ENCODE peak calls at places on chromosomes 6 and 20, in six cellular contexts. F, C, M, B, O and J are unnamed samples.

GRCh38 chr20:38021373-38021772 is 11.9 kb downstream of the TTI1 start:
- DNase-seq in F (no peak), C (peak), M (no peak), B (no peak), O (no peak), J (no peak)

GRCh38 chr20:36967636-36968035 is 16.1 kb upstream of the SAMHD1 start:
- DNase-seq in F (no peak), C (no peak), M (no peak), B (no peak), O (no peak), J (no peak)

GRCh38 chr20:17227199-17227535 is 327 bp downstream of the PCSK2 start:
- DNase-seq in F (no peak), C (no peak), M (no peak), B (no peak), O (no peak), J (no peak)

GRCh38 chr6:137637161-137637560 is 143.0 kb upstream of the OLIG3 start:
- DNase-seq in F (no peak), C (peak), M (peak), B (peak), O (no peak), J (peak)

GRCh38 chr20:3808141-3808479 is 12.0 kb downstream of the CDC25B start:
- DNase-seq in F (no peak), C (peak), M (no peak), B (peak), O (peak), J (peak)

GRCh38 chr6:79076160-79076559 is 1.9 kb downstream of the PHIP start:
- DNase-seq in F (no peak), C (peak), M (no peak), B (no peak), O (no peak), J (no peak)

GRCh38 chr20:10527781-10528180 is 92.7 kb downstream of the SLX4IP start:
- DNase-seq in F (no peak), C (no peak), M (no peak), B (no peak), O (no peak), J (no peak)

GRCh38 chr6:37182736-37183590 is 13.0 kb downstream of the PIM1 start:
- DNase-seq in F (no peak), C (no peak), M (no peak), B (no peak), O (no peak), J (no peak)

GRCh38 chr20:35171753-35172433 is at the start of gene PROCR:
- DNase-seq in F (no peak), C (peak), M (peak), B (peak), O (peak), J (peak)

GRCh38 chr20:57810511-57811372 is 100.9 kb upstream of the PMEPA1 start:
- DNase-seq in F (no peak), C (no peak), M (peak), B (no peak), O (no peak), J (peak)

GRCh38 chr6:162177733-162178132 is 549.8 kb downstream of the PRKN start:
- DNase-seq in F (no peak), C (no peak), M (peak), B (no peak), O (no peak), J (peak)

GRCh38 chr6:3966426-3966825 is 112.5 kb downstream of the FAM217A start:
- DNase-seq in F (no peak), C (no peak), M (no peak), B (no peak), O (no peak), J (no peak)

GRCh38 chr20:49575551-49576060 is 7.7 kb upstream of the PTGIS start:
- DNase-seq in F (no peak), C (no peak), M (no peak), B (no peak), O (no peak), J (no peak)

GRCh38 chr6:107458687-107459282 is 579 bp downstream of the PDSS2 start:
- DNase-seq in F (peak), C (peak), M (peak), B (no peak), O (peak), J (no peak)

GRCh38 chr6:143962644-143962929 is 45.5 kb downstream of the PLAGL1 start:
- DNase-seq in F (no peak), C (peak), M (peak), B (peak), O (no peak), J (no peak)

GRCh38 chr6:111888928-111889696 is 15.9 kb upstream of the FYN start:
- DNase-seq in F (no peak), C (peak), M (peak), B (no peak), O (peak), J (no peak)

GRCh38 chr6:56699066-56699654 is 56.5 kb upstream of the DST start:
- DNase-seq in F (no peak), C (peak), M (no peak), B (no peak), O (no peak), J (peak)

GRCh38 chr20:62770111-62770910 is 26.0 kb upstream of the MRGBP start:
- DNase-seq in F (no peak), C (no peak), M (no peak), B (no peak), O (no peak), J (no peak)

GRCh38 chr6:70841115-70841514 is 115.7 kb downstream of the B3GAT2 start:
- DNase-seq in F (no peak), C (no peak), M (no peak), B (no peak), O (no peak), J (no peak)

GRCh38 chr20:37305079-37305478 is 15.6 kb downstream of the MANBAL start:
- DNase-seq in F (no peak), C (no peak), M (no peak), B (no peak), O (no peak), J (no peak)

GRCh38 chr6:17015144-17015543 is 86.7 kb upstream of the STMND1 start:
- DNase-seq in F (no peak), C (peak), M (no peak), B (no peak), O (no peak), J (peak)

GRCh38 chr6:37607949-37608348 is 89.7 kb downstream of the MDGA1 start:
- DNase-seq in F (no peak), C (peak), M (peak), B (no peak), O (no peak), J (peak)

GRCh38 chr20:20780127-20780822 is 67.8 kb upstream of the RALGAPA2 start:
- DNase-seq in F (no peak), C (no peak), M (peak), B (no peak), O (no peak), J (peak)

GRCh38 chr20:48697845-48698491 is 129.8 kb downstream of the PREX1 start:
- DNase-seq in F (no peak), C (peak), M (no peak), B (no peak), O (peak), J (peak)

GRCh38 chr6:74857157-74857556 is 348.7 kb downstream of the COL12A1 start:
- DNase-seq in F (no peak), C (no peak), M (no peak), B (no peak), O (no peak), J (no peak)

GRCh38 chr20:63778034-63778752 is 38.6 kb downstream of the SLC2A4RG start:
- DNase-seq in F (no peak), C (peak), M (peak), B (no peak), O (no peak), J (peak)

GRCh38 chr6:44024597-44025219 is 102.5 kb downstream of the MRPL14 start:
- DNase-seq in F (no peak), C (no peak), M (no peak), B (no peak), O (no peak), J (no peak)

GRCh38 chr20:1934578-1935573 is 39.7 kb downstream of the SIRPA start:
- DNase-seq in F (no peak), C (peak), M (no peak), B (peak), O (no peak), J (peak)

GRCh38 chr20:38139919-38140753 is 24.9 kb downstream of the TGM2 start:
- DNase-seq in F (no peak), C (no peak), M (peak), B (no peak), O (no peak), J (no peak)

GRCh38 chr20:44026932-44027685 is 112.5 kb downstream of the TOX2 start:
- DNase-seq in F (no peak), C (no peak), M (no peak), B (peak), O (no peak), J (no peak)

GRCh38 chr20:51014797-51015722 is 7.8 kb downstream of the KCNG1 start:
- DNase-seq in F (no peak), C (peak), M (peak), B (no peak), O (peak), J (peak)